ENCODE peak calls at places on chromosomes 7 and 10, in eight cellular contexts. One of them, this sample, is unnamed. For H3K9me3, the result is how much of the 10 kb centered on the place peaks cover.

GRCh38 chr10:110355181-110355831 is 50.6 kb upstream of the SMNDC1 start:
- DNase-seq in aorta: no peak
- DNase-seq in fibroblast of lung: no peak
- DNase-seq in WERI-Rb-1: no peak
- DNase-seq in testis: no peak
- DNase-seq in CD8-positive, alpha-beta memory T cell: no peak
- DNase-seq in heart left ventricle: no peak
- DNase-seq in colonic mucosa: no peak
- DNase-seq in this sample: no peak

GRCh38 chr7:51067757-51068156 is 248.9 kb downstream of the COBL start:
- DNase-seq in aorta: no peak
- DNase-seq in fibroblast of lung: peak
- DNase-seq in WERI-Rb-1: peak
- DNase-seq in testis: peak
- DNase-seq in CD8-positive, alpha-beta memory T cell: no peak
- DNase-seq in heart left ventricle: peak
- DNase-seq in colonic mucosa: peak
- DNase-seq in this sample: peak

GRCh38 chr10:63720689-63721088 is 199.5 kb downstream of the REEP3 start:
- DNase-seq in aorta: no peak
- DNase-seq in fibroblast of lung: no peak
- DNase-seq in WERI-Rb-1: no peak
- DNase-seq in testis: no peak
- DNase-seq in CD8-positive, alpha-beta memory T cell: peak
- DNase-seq in heart left ventricle: no peak
- DNase-seq in colonic mucosa: no peak
- DNase-seq in this sample: peak

GRCh38 chr7:30654296-30655090 is 27.8 kb downstream of the CRHR2 start:
- DNase-seq in aorta: no peak
- DNase-seq in fibroblast of lung: no peak
- DNase-seq in WERI-Rb-1: no peak
- DNase-seq in testis: no peak
- DNase-seq in CD8-positive, alpha-beta memory T cell: no peak
- DNase-seq in heart left ventricle: no peak
- DNase-seq in colonic mucosa: no peak
- DNase-seq in this sample: no peak

GRCh38 chr10:99785646-99786045 is 3.2 kb downstream of the ABCC2 start:
- DNase-seq in aorta: no peak
- DNase-seq in fibroblast of lung: no peak
- DNase-seq in WERI-Rb-1: no peak
- DNase-seq in testis: no peak
- DNase-seq in CD8-positive, alpha-beta memory T cell: no peak
- DNase-seq in heart left ventricle: no peak
- DNase-seq in colonic mucosa: no peak
- DNase-seq in this sample: no peak

GRCh38 chr7:141013345-141013715 is 1.4 kb downstream of the MRPS33 start:
- DNase-seq in aorta: no peak
- DNase-seq in fibroblast of lung: no peak
- DNase-seq in WERI-Rb-1: no peak
- DNase-seq in testis: no peak
- DNase-seq in CD8-positive, alpha-beta memory T cell: no peak
- DNase-seq in heart left ventricle: no peak
- DNase-seq in colonic mucosa: no peak
- DNase-seq in this sample: peak

GRCh38 chr10:110404374-110404773 is 93.3 kb upstream of the DUSP5 start:
- DNase-seq in aorta: no peak
- DNase-seq in fibroblast of lung: peak
- DNase-seq in WERI-Rb-1: no peak
- DNase-seq in testis: no peak
- DNase-seq in CD8-positive, alpha-beta memory T cell: no peak
- DNase-seq in heart left ventricle: no peak
- DNase-seq in colonic mucosa: no peak
- DNase-seq in this sample: peak

GRCh38 chr10:124093076-124093773 is at the start of gene CHST15:
- DNase-seq in aorta: peak
- DNase-seq in fibroblast of lung: peak
- DNase-seq in WERI-Rb-1: no peak
- DNase-seq in testis: peak
- DNase-seq in CD8-positive, alpha-beta memory T cell: no peak
- DNase-seq in heart left ventricle: peak
- DNase-seq in colonic mucosa: no peak
- DNase-seq in this sample: peak

GRCh38 chr10:49139866-49140195 is 6.0 kb upstream of the FAM170B start:
- DNase-seq in aorta: peak
- DNase-seq in fibroblast of lung: peak
- DNase-seq in WERI-Rb-1: no peak
- DNase-seq in testis: no peak
- DNase-seq in CD8-positive, alpha-beta memory T cell: no peak
- DNase-seq in heart left ventricle: no peak
- DNase-seq in colonic mucosa: no peak
- DNase-seq in this sample: peak

GRCh38 chr7:118872568-118872967 is 648.1 kb downstream of the ANKRD7 start:
- DNase-seq in aorta: no peak
- DNase-seq in fibroblast of lung: no peak
- DNase-seq in WERI-Rb-1: no peak
- DNase-seq in testis: no peak
- DNase-seq in CD8-positive, alpha-beta memory T cell: no peak
- DNase-seq in heart left ventricle: no peak
- DNase-seq in colonic mucosa: no peak
- DNase-seq in this sample: no peak

GRCh38 chr10:5888352-5888751 is 1.3 kb downstream of the ANKRD16 start:
- DNase-seq in aorta: no peak
- DNase-seq in fibroblast of lung: peak
- DNase-seq in WERI-Rb-1: no peak
- DNase-seq in testis: no peak
- DNase-seq in CD8-positive, alpha-beta memory T cell: no peak
- DNase-seq in heart left ventricle: no peak
- DNase-seq in colonic mucosa: peak
- DNase-seq in this sample: peak

GRCh38 chr7:2667843-2668242 is 20.2 kb upstream of the AMZ1 start:
- DNase-seq in aorta: no peak
- DNase-seq in fibroblast of lung: no peak
- DNase-seq in WERI-Rb-1: no peak
- DNase-seq in testis: no peak
- DNase-seq in CD8-positive, alpha-beta memory T cell: no peak
- DNase-seq in heart left ventricle: no peak
- DNase-seq in colonic mucosa: no peak
- DNase-seq in this sample: no peak

GRCh38 chr7:28280516-28280915 is 99.9 kb upstream of the JAZF1 start:
- DNase-seq in aorta: no peak
- DNase-seq in fibroblast of lung: no peak
- DNase-seq in WERI-Rb-1: peak
- DNase-seq in testis: no peak
- DNase-seq in CD8-positive, alpha-beta memory T cell: no peak
- DNase-seq in heart left ventricle: no peak
- DNase-seq in colonic mucosa: no peak
- DNase-seq in this sample: no peak

GRCh38 chr7:24659505-24659904 is 86.3 kb downstream of the PALS2 start:
- DNase-seq in aorta: no peak
- DNase-seq in fibroblast of lung: no peak
- DNase-seq in WERI-Rb-1: no peak
- DNase-seq in testis: no peak
- DNase-seq in CD8-positive, alpha-beta memory T cell: no peak
- DNase-seq in heart left ventricle: no peak
- DNase-seq in colonic mucosa: no peak
- DNase-seq in this sample: no peak

GRCh38 chr10:108582387-108582786 is 1340.9 kb downstream of the XPNPEP1 start:
- DNase-seq in aorta: no peak
- DNase-seq in fibroblast of lung: peak
- DNase-seq in WERI-Rb-1: no peak
- DNase-seq in testis: no peak
- DNase-seq in CD8-positive, alpha-beta memory T cell: no peak
- DNase-seq in heart left ventricle: no peak
- DNase-seq in colonic mucosa: no peak
- DNase-seq in this sample: peak

GRCh38 chr7:98126311-98127142 is 19.9 kb downstream of the LMTK2 start:
- DNase-seq in aorta: no peak
- DNase-seq in fibroblast of lung: no peak
- DNase-seq in WERI-Rb-1: no peak
- DNase-seq in testis: no peak
- DNase-seq in CD8-positive, alpha-beta memory T cell: no peak
- DNase-seq in heart left ventricle: no peak
- DNase-seq in colonic mucosa: no peak
- DNase-seq in this sample: no peak

GRCh38 chr7:114715907-114716306 is 206.0 kb upstream of the MDFIC start:
- DNase-seq in aorta: no peak
- DNase-seq in fibroblast of lung: peak
- DNase-seq in WERI-Rb-1: no peak
- DNase-seq in testis: no peak
- DNase-seq in CD8-positive, alpha-beta memory T cell: no peak
- DNase-seq in heart left ventricle: no peak
- DNase-seq in colonic mucosa: no peak
- DNase-seq in this sample: no peak

GRCh38 chr7:98686466-98687080 is 69.5 kb downstream of the NPTX2 start:
- DNase-seq in aorta: no peak
- DNase-seq in fibroblast of lung: no peak
- DNase-seq in WERI-Rb-1: no peak
- DNase-seq in testis: no peak
- DNase-seq in CD8-positive, alpha-beta memory T cell: no peak
- DNase-seq in heart left ventricle: no peak
- DNase-seq in colonic mucosa: no peak
- DNase-seq in this sample: no peak

GRCh38 chr7:141071855-141072547 is 1.9 kb upstream of the TMEM178B start:
- DNase-seq in aorta: no peak
- DNase-seq in fibroblast of lung: no peak
- DNase-seq in WERI-Rb-1: peak
- DNase-seq in testis: no peak
- DNase-seq in CD8-positive, alpha-beta memory T cell: no peak
- DNase-seq in heart left ventricle: no peak
- DNase-seq in colonic mucosa: no peak
- DNase-seq in this sample: no peak

DNA sequence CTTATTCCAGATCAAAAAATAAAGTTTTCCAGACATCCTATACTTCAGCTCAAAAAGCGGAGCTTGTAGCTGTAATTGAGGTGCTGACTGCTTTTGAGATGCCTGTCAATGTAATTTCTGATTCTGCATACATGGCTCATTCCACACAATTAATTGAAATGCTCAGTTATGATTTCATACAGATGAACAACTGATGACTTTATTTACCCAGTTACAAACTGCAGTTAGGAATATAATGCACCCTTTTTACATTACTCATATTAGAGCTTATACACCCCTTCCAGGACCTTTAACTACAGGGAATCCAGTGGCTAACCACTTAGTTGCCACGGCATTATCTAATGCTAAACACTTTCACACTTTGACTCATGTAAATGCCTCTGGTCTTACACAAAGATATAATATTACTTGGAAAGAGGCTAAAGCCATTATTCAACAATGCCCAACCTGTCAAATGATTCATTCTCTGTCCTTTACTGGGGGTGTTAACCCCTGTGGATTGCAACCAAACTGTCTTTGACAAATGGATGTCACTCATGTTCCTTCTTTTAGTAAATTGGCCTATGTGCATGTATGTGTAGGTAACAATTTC is 147.3 kb downstream of the ZNF33B start:
- DNase-seq in aorta: no peak
- DNase-seq in fibroblast of lung: peak
- DNase-seq in WERI-Rb-1: no peak
- DNase-seq in testis: no peak
- DNase-seq in CD8-positive, alpha-beta memory T cell: no peak
- DNase-seq in heart left ventricle: no peak
- DNase-seq in colonic mucosa: no peak
- DNase-seq in this sample: no peak
- H3K9me3 ChIP-seq in aorta: under half
- H3K9me3 ChIP-seq in fibroblast of lung: under half
- H3K9me3 ChIP-seq in WERI-Rb-1: under half
- H3K9me3 ChIP-seq in testis: under half
- H3K9me3 ChIP-seq in CD8-positive, alpha-beta memory T cell: under half
- H3K9me3 ChIP-seq in heart left ventricle: under half
- H3K9me3 ChIP-seq in colonic mucosa: under half
- H3K9me3 ChIP-seq in this sample: under half

GRCh38 chr7:157788573-157788972 is 451.8 kb downstream of the DNAJB6 start:
- DNase-seq in aorta: peak
- DNase-seq in fibroblast of lung: no peak
- DNase-seq in WERI-Rb-1: no peak
- DNase-seq in testis: no peak
- DNase-seq in CD8-positive, alpha-beta memory T cell: no peak
- DNase-seq in heart left ventricle: no peak
- DNase-seq in colonic mucosa: no peak
- DNase-seq in this sample: no peak

GRCh38 chr7:157789094-157789493 is 452.3 kb downstream of the DNAJB6 start:
- DNase-seq in aorta: peak
- DNase-seq in fibroblast of lung: no peak
- DNase-seq in WERI-Rb-1: no peak
- DNase-seq in testis: no peak
- DNase-seq in CD8-positive, alpha-beta memory T cell: no peak
- DNase-seq in heart left ventricle: no peak
- DNase-seq in colonic mucosa: no peak
- DNase-seq in this sample: no peak

GRCh38 chr7:157791666-157792065 is 454.9 kb downstream of the DNAJB6 start:
- DNase-seq in aorta: no peak
- DNase-seq in fibroblast of lung: no peak
- DNase-seq in WERI-Rb-1: no peak
- DNase-seq in testis: no peak
- DNase-seq in CD8-positive, alpha-beta memory T cell: no peak
- DNase-seq in heart left ventricle: no peak
- DNase-seq in colonic mucosa: no peak
- DNase-seq in this sample: no peak

GRCh38 chr7:157791261-157791660 is 454.5 kb downstream of the DNAJB6 start:
- DNase-seq in aorta: no peak
- DNase-seq in fibroblast of lung: no peak
- DNase-seq in WERI-Rb-1: no peak
- DNase-seq in testis: peak
- DNase-seq in CD8-positive, alpha-beta memory T cell: no peak
- DNase-seq in heart left ventricle: no peak
- DNase-seq in colonic mucosa: no peak
- DNase-seq in this sample: no peak

GRCh38 chr7:157789942-157790341 is 453.1 kb downstream of the DNAJB6 start:
- DNase-seq in aorta: no peak
- DNase-seq in fibroblast of lung: no peak
- DNase-seq in WERI-Rb-1: no peak
- DNase-seq in testis: no peak
- DNase-seq in CD8-positive, alpha-beta memory T cell: no peak
- DNase-seq in heart left ventricle: no peak
- DNase-seq in colonic mucosa: no peak
- DNase-seq in this sample: no peak
- H3K9me3 ChIP-seq in aorta: under half
- H3K9me3 ChIP-seq in fibroblast of lung: under half
- H3K9me3 ChIP-seq in WERI-Rb-1: under half
- H3K9me3 ChIP-seq in testis: under half
- H3K9me3 ChIP-seq in CD8-positive, alpha-beta memory T cell: under half
- H3K9me3 ChIP-seq in heart left ventricle: under half
- H3K9me3 ChIP-seq in colonic mucosa: under half
- H3K9me3 ChIP-seq in this sample: under half

GRCh38 chr10:1674501-1674900 is 62.8 kb downstream of the ADARB2 start:
- DNase-seq in aorta: no peak
- DNase-seq in fibroblast of lung: no peak
- DNase-seq in WERI-Rb-1: no peak
- DNase-seq in testis: no peak
- DNase-seq in CD8-positive, alpha-beta memory T cell: no peak
- DNase-seq in heart left ventricle: no peak
- DNase-seq in colonic mucosa: no peak
- DNase-seq in this sample: no peak
- H3K9me3 ChIP-seq in aorta: under half
- H3K9me3 ChIP-seq in fibroblast of lung: under half
- H3K9me3 ChIP-seq in WERI-Rb-1: under half
- H3K9me3 ChIP-seq in testis: under half
- H3K9me3 ChIP-seq in CD8-positive, alpha-beta memory T cell: under half
- H3K9me3 ChIP-seq in heart left ventricle: under half
- H3K9me3 ChIP-seq in colonic mucosa: under half
- H3K9me3 ChIP-seq in this sample: under half

DNA sequence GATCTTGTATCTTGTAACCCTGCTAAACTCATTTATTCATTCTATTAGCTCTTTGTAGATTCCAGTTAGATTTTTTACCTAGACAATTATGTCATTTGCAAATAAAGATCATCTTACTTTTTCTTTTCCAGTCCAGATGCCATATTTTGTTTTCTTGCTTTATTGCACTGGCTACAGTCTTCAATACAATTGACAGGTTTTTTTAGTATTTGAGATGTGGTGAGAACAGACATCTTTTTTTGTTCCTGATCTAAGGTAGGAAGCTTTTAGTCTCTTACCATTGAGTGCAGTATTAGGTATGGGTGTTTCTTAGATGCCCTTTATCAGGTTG is 12.1 kb downstream of the SPRN start:
- DNase-seq in aorta: no peak
- DNase-seq in fibroblast of lung: no peak
- DNase-seq in WERI-Rb-1: no peak
- DNase-seq in testis: no peak
- DNase-seq in CD8-positive, alpha-beta memory T cell: no peak
- DNase-seq in heart left ventricle: no peak
- DNase-seq in colonic mucosa: no peak
- DNase-seq in this sample: no peak
- H3K9me3 ChIP-seq in aorta: under half
- H3K9me3 ChIP-seq in fibroblast of lung: under half
- H3K9me3 ChIP-seq in WERI-Rb-1: under half
- H3K9me3 ChIP-seq in testis: under half
- H3K9me3 ChIP-seq in CD8-positive, alpha-beta memory T cell: under half
- H3K9me3 ChIP-seq in heart left ventricle: under half
- H3K9me3 ChIP-seq in colonic mucosa: under half
- H3K9me3 ChIP-seq in this sample: under half

This sample was measured in adipocyte.